ENCODE peak calls at places on chromosomes 12 and 14, in five cellular contexts. E is chondrocyte; D is H7; F is activated naive CD4-positive, alpha-beta T cell; H is tibial artery. J is an unnamed sample.

GRCh38 chr12:115697341-115697740 is 580.2 kb downstream of the MED13L start:
- DNase-seq in E (no peak), D (no peak), H (no peak), F (no peak), J (no peak)

GRCh38 chr12:31003861-31004640 is 69.6 kb upstream of the DDX11 start:
- DNase-seq in H (no peak), D (peak), F (no peak), E (no peak), J (no peak)

GRCh38 chr12:28026701-28027100 is 54.2 kb upstream of the PTHLH start:
- DNase-seq in D (no peak), E (no peak), H (no peak), F (no peak), J (no peak)

GRCh38 chr14:85731198-85731597 is 201.3 kb downstream of the FLRT2 start:
- DNase-seq in E (no peak), F (no peak), D (no peak), H (no peak), J (no peak)

GRCh38 chr12:130787445-130788410 is 51.3 kb downstream of the STX2 start:
- DNase-seq in D (peak), H (no peak), E (no peak), F (no peak), J (no peak)

GRCh38 chr14:43939836-43940235 is 567.2 kb downstream of the FSCB start:
- DNase-seq in H (no peak), D (no peak), E (no peak), F (no peak), J (no peak)

GRCh38 chr12:52390739-52391617 is 5.5 kb upstream of the KRT84 start:
- DNase-seq in H (no peak), F (no peak), E (no peak), D (peak), J (no peak)

GRCh38 chr12:131759176-131759575 is 48.3 kb downstream of the SFSWAP start:
- DNase-seq in H (no peak), D (no peak), F (no peak), E (no peak), J (no peak)

GRCh38 chr12:109126781-109127180 is 10.4 kb downstream of the ACACB start:
- DNase-seq in F (no peak), D (no peak), H (no peak), E (no peak), J (no peak)

GRCh38 chr12:19695244-19696098 is 256.2 kb downstream of the AEBP2 start:
- DNase-seq in D (no peak), F (no peak), H (no peak), E (no peak), J (no peak)

GRCh38 chr12:22729898-22730443 is 105.0 kb downstream of the ETNK1 start:
- DNase-seq in H (no peak), D (no peak), F (no peak), E (no peak), J (peak)

GRCh38 chr12:95412826-95413311 is 61.1 kb upstream of the METAP2 start:
- DNase-seq in D (no peak), E (no peak), F (no peak), H (no peak), J (peak)

GRCh38 chr14:33039321-33039720 is 100.6 kb downstream of the NPAS3 start:
- DNase-seq in H (no peak), F (no peak), D (no peak), E (no peak), J (no peak)

GRCh38 chr12:42759622-42760273 is 170.2 kb upstream of the PRICKLE1 start:
- DNase-seq in H (peak), E (no peak), F (no peak), D (no peak), J (no peak)

GRCh38 chr14:68952544-68953535 is 26.3 kb downstream of the ACTN1 start:
- DNase-seq in H (no peak), E (peak), D (no peak), F (no peak), J (no peak)

GRCh38 chr14:101874001-101874400 is 90.4 kb upstream of the DYNC1H1 start:
- DNase-seq in E (no peak), F (no peak), D (no peak), H (no peak), J (no peak)

GRCh38 chr14:22878271-22879246 is 4.5 kb upstream of the REM2 start:
- DNase-seq in D (peak), H (no peak), E (no peak), F (no peak), J (no peak)

GRCh38 chr14:68705741-68706283 is 87.1 kb downstream of the ZFP36L1 start:
- DNase-seq in E (no peak), D (peak), H (no peak), F (no peak), J (no peak)

GRCh38 chr12:46388427-46388992 is 15.9 kb upstream of the SLC38A2 start:
- DNase-seq in H (no peak), D (no peak), F (no peak), E (no peak), J (peak)

GRCh38 chr12:10235761-10236631 is 23.3 kb downstream of the GABARAPL1 start:
- DNase-seq in E (no peak), F (no peak), D (peak), H (no peak), J (no peak)

GRCh38 chr12:107196681-107197080 is 103.3 kb upstream of the CRY1 start:
- DNase-seq in D (no peak), E (no peak), F (no peak), H (no peak), J (no peak)

GRCh38 chr14:52856139-52856538 is 64.7 kb upstream of the GNPNAT1 start:
- DNase-seq in D (no peak), H (no peak), F (no peak), E (no peak), J (no peak)

J was measured in amniotic stem cell.